ENCODE peak calls at places on chromosomes 2 and 18, in four cellular contexts. One of them, this sample, is unnamed.

GRCh38 chr2:201854841-201855240 is 48.5 kb downstream of the CDK15 start:
- DNase-seq in NCI-H345: no peak
- DNase-seq in activated T-helper 1 cell treated with anti-CD3 and anti-CD28 coated beads, Interleukin-12 subunit alpha, Interleukin-12 subunit beta, Interleukin-2, Interleukin-4 antibody, amounts not matched to agents 30 ng/mL and 10 ng/mL and 1 ng/mL, durations not matched to agents 14 hours and 24 hours and 36 hours: no peak
- DNase-seq in stimulated activated CD8-positive, alpha-beta memory T cell treated with anti-CD3 and anti-CD28 coated beads, Interleukin-15, amount 100 ng/mL, for 1 hour: no peak
- DNase-seq in this sample: no peak

GRCh38 chr18:48790869-48791635 is 159.7 kb downstream of the SMAD7 start:
- DNase-seq in NCI-H345: no peak
- DNase-seq in stimulated activated CD8-positive, alpha-beta memory T cell treated with anti-CD3 and anti-CD28 coated beads, Interleukin-15, amount 100 ng/mL, for 1 hour: no peak
- DNase-seq in activated T-helper 1 cell treated with anti-CD3 and anti-CD28 coated beads, Interleukin-12 subunit alpha, Interleukin-12 subunit beta, Interleukin-2, Interleukin-4 antibody, amounts not matched to agents 30 ng/mL and 10 ng/mL and 1 ng/mL, durations not matched to agents 14 hours and 24 hours and 36 hours: no peak
- DNase-seq in this sample: no peak

GRCh38 chr2:217477583-217477982 is 525.2 kb downstream of the TNS1 start:
- DNase-seq in stimulated activated CD8-positive, alpha-beta memory T cell treated with anti-CD3 and anti-CD28 coated beads, Interleukin-15, amount 100 ng/mL, for 1 hour: no peak
- DNase-seq in NCI-H345: no peak
- DNase-seq in activated T-helper 1 cell treated with anti-CD3 and anti-CD28 coated beads, Interleukin-12 subunit alpha, Interleukin-12 subunit beta, Interleukin-2, Interleukin-4 antibody, amounts not matched to agents 30 ng/mL and 10 ng/mL and 1 ng/mL, durations not matched to agents 14 hours and 24 hours and 36 hours: no peak
- DNase-seq in this sample: no peak

GRCh38 chr2:147222506-147222905 is 622.3 kb upstream of the ACVR2A start:
- DNase-seq in NCI-H345: peak
- DNase-seq in activated T-helper 1 cell treated with anti-CD3 and anti-CD28 coated beads, Interleukin-12 subunit alpha, Interleukin-12 subunit beta, Interleukin-2, Interleukin-4 antibody, amounts not matched to agents 30 ng/mL and 10 ng/mL and 1 ng/mL, durations not matched to agents 14 hours and 24 hours and 36 hours: no peak
- DNase-seq in stimulated activated CD8-positive, alpha-beta memory T cell treated with anti-CD3 and anti-CD28 coated beads, Interleukin-15, amount 100 ng/mL, for 1 hour: no peak
- DNase-seq in this sample: no peak

GRCh38 chr2:9086465-9086864 is 83.0 kb upstream of the MBOAT2 start:
- DNase-seq in activated T-helper 1 cell treated with anti-CD3 and anti-CD28 coated beads, Interleukin-12 subunit alpha, Interleukin-12 subunit beta, Interleukin-2, Interleukin-4 antibody, amounts not matched to agents 30 ng/mL and 10 ng/mL and 1 ng/mL, durations not matched to agents 14 hours and 24 hours and 36 hours: no peak
- DNase-seq in NCI-H345: no peak
- DNase-seq in stimulated activated CD8-positive, alpha-beta memory T cell treated with anti-CD3 and anti-CD28 coated beads, Interleukin-15, amount 100 ng/mL, for 1 hour: no peak
- DNase-seq in this sample: no peak

GRCh38 chr2:120949027-120949956 is 213.6 kb downstream of the GLI2 start:
- DNase-seq in NCI-H345: peak
- DNase-seq in activated T-helper 1 cell treated with anti-CD3 and anti-CD28 coated beads, Interleukin-12 subunit alpha, Interleukin-12 subunit beta, Interleukin-2, Interleukin-4 antibody, amounts not matched to agents 30 ng/mL and 10 ng/mL and 1 ng/mL, durations not matched to agents 14 hours and 24 hours and 36 hours: no peak
- DNase-seq in stimulated activated CD8-positive, alpha-beta memory T cell treated with anti-CD3 and anti-CD28 coated beads, Interleukin-15, amount 100 ng/mL, for 1 hour: no peak
- DNase-seq in this sample: no peak

GRCh38 chr2:175926272-175926671 is 75.8 kb downstream of the LNPK start:
- DNase-seq in NCI-H345: no peak
- DNase-seq in activated T-helper 1 cell treated with anti-CD3 and anti-CD28 coated beads, Interleukin-12 subunit alpha, Interleukin-12 subunit beta, Interleukin-2, Interleukin-4 antibody, amounts not matched to agents 30 ng/mL and 10 ng/mL and 1 ng/mL, durations not matched to agents 14 hours and 24 hours and 36 hours: no peak
- DNase-seq in stimulated activated CD8-positive, alpha-beta memory T cell treated with anti-CD3 and anti-CD28 coated beads, Interleukin-15, amount 100 ng/mL, for 1 hour: no peak
- DNase-seq in this sample: no peak

GRCh38 chr2:82508702-82509101 is 1950.4 kb downstream of the SUCLG1 start:
- DNase-seq in NCI-H345: no peak
- DNase-seq in activated T-helper 1 cell treated with anti-CD3 and anti-CD28 coated beads, Interleukin-12 subunit alpha, Interleukin-12 subunit beta, Interleukin-2, Interleukin-4 antibody, amounts not matched to agents 30 ng/mL and 10 ng/mL and 1 ng/mL, durations not matched to agents 14 hours and 24 hours and 36 hours: no peak
- DNase-seq in stimulated activated CD8-positive, alpha-beta memory T cell treated with anti-CD3 and anti-CD28 coated beads, Interleukin-15, amount 100 ng/mL, for 1 hour: no peak
- DNase-seq in this sample: no peak

GRCh38 chr2:191617589-191617988 is 60.3 kb upstream of the NABP1 start:
- DNase-seq in activated T-helper 1 cell treated with anti-CD3 and anti-CD28 coated beads, Interleukin-12 subunit alpha, Interleukin-12 subunit beta, Interleukin-2, Interleukin-4 antibody, amounts not matched to agents 30 ng/mL and 10 ng/mL and 1 ng/mL, durations not matched to agents 14 hours and 24 hours and 36 hours: peak
- DNase-seq in stimulated activated CD8-positive, alpha-beta memory T cell treated with anti-CD3 and anti-CD28 coated beads, Interleukin-15, amount 100 ng/mL, for 1 hour: no peak
- DNase-seq in NCI-H345: no peak
- DNase-seq in this sample: peak